ENCODE peak calls at places on chromosome 17, in eight cellular contexts. One of them, this sample, is unnamed.

GRCh38 chr17:7398612-7399011 is 4.3 kb upstream of the PLSCR3 start:
- DNase-seq in GM03348: no peak
- DNase-seq in GM23338: no peak
- DNase-seq in Ammon's horn: no peak
- DNase-seq in iris pigment epithelial cell: no peak
- DNase-seq in mesothelial cell of epicardium: no peak
- DNase-seq in C1 segment of cervical spinal cord: no peak
- DNase-seq in Calu3: no peak
- DNase-seq in this sample: no peak

GRCh38 chr17:76432712-76433336 is 20.1 kb downstream of the UBE2O start:
- DNase-seq in GM03348: no peak
- DNase-seq in GM23338: peak
- DNase-seq in Ammon's horn: no peak
- DNase-seq in iris pigment epithelial cell: peak
- DNase-seq in mesothelial cell of epicardium: no peak
- DNase-seq in C1 segment of cervical spinal cord: no peak
- DNase-seq in Calu3: no peak
- DNase-seq in this sample: no peak

GRCh38 chr17:19383681-19384470 is 3.1 kb downstream of the MFAP4 start:
- DNase-seq in GM03348: peak
- DNase-seq in GM23338: no peak
- DNase-seq in Ammon's horn: no peak
- DNase-seq in iris pigment epithelial cell: no peak
- DNase-seq in mesothelial cell of epicardium: no peak
- DNase-seq in C1 segment of cervical spinal cord: no peak
- DNase-seq in Calu3: no peak
- DNase-seq in this sample: peak

GRCh38 chr17:44795421-44795820 is 34.7 kb downstream of the GJC1 start:
- DNase-seq in GM03348: no peak
- DNase-seq in GM23338: no peak
- DNase-seq in Ammon's horn: no peak
- DNase-seq in iris pigment epithelial cell: no peak
- DNase-seq in mesothelial cell of epicardium: no peak
- DNase-seq in C1 segment of cervical spinal cord: no peak
- DNase-seq in Calu3: no peak
- DNase-seq in this sample: no peak

GRCh38 chr17:29617481-29618271 is 5.0 kb downstream of the CORO6 start:
- DNase-seq in GM03348: peak
- DNase-seq in GM23338: peak
- DNase-seq in Ammon's horn: peak
- DNase-seq in iris pigment epithelial cell: peak
- DNase-seq in mesothelial cell of epicardium: no peak
- DNase-seq in C1 segment of cervical spinal cord: peak
- DNase-seq in Calu3: peak
- DNase-seq in this sample: peak

GRCh38 chr17:39763046-39763800 is 25.5 kb downstream of the GRB7 start:
- DNase-seq in GM03348: no peak
- DNase-seq in GM23338: no peak
- DNase-seq in Ammon's horn: no peak
- DNase-seq in iris pigment epithelial cell: peak
- DNase-seq in mesothelial cell of epicardium: no peak
- DNase-seq in C1 segment of cervical spinal cord: no peak
- DNase-seq in Calu3: no peak
- DNase-seq in this sample: no peak

GRCh38 chr17:63542942-63543821 is 7.1 kb upstream of the DCAF7 start:
- DNase-seq in GM03348: peak
- DNase-seq in GM23338: peak
- DNase-seq in Ammon's horn: no peak
- DNase-seq in iris pigment epithelial cell: no peak
- DNase-seq in mesothelial cell of epicardium: no peak
- DNase-seq in C1 segment of cervical spinal cord: no peak
- DNase-seq in Calu3: peak
- DNase-seq in this sample: no peak

GRCh38 chr17:72725432-72726068 is 366.9 kb downstream of the SLC39A11 start:
- DNase-seq in GM03348: peak
- DNase-seq in GM23338: peak
- DNase-seq in Ammon's horn: peak
- DNase-seq in iris pigment epithelial cell: peak
- DNase-seq in mesothelial cell of epicardium: peak
- DNase-seq in C1 segment of cervical spinal cord: peak
- DNase-seq in Calu3: peak
- DNase-seq in this sample: peak

GRCh38 chr17:79388556-79389295 is 222.1 kb downstream of the RBFOX3 start:
- DNase-seq in GM03348: peak
- DNase-seq in GM23338: peak
- DNase-seq in Ammon's horn: peak
- DNase-seq in iris pigment epithelial cell: peak
- DNase-seq in mesothelial cell of epicardium: peak
- DNase-seq in C1 segment of cervical spinal cord: peak
- DNase-seq in Calu3: peak
- DNase-seq in this sample: peak

GRCh38 chr17:73228748-73229236 is 32.9 kb downstream of the CPSF4L start:
- DNase-seq in GM03348: peak
- DNase-seq in GM23338: peak
- DNase-seq in Ammon's horn: peak
- DNase-seq in iris pigment epithelial cell: peak
- DNase-seq in mesothelial cell of epicardium: no peak
- DNase-seq in C1 segment of cervical spinal cord: no peak
- DNase-seq in Calu3: peak
- DNase-seq in this sample: no peak

GRCh38 chr17:78112508-78113471 is 15.8 kb downstream of the TMC6 start:
- DNase-seq in GM03348: peak
- DNase-seq in GM23338: peak
- DNase-seq in Ammon's horn: peak
- DNase-seq in iris pigment epithelial cell: peak
- DNase-seq in mesothelial cell of epicardium: peak
- DNase-seq in C1 segment of cervical spinal cord: peak
- DNase-seq in Calu3: peak
- DNase-seq in this sample: peak

GRCh38 chr17:64001763-64002529 is 3.8 kb downstream of the PRR29 start:
- DNase-seq in GM03348: no peak
- DNase-seq in GM23338: no peak
- DNase-seq in Ammon's horn: no peak
- DNase-seq in iris pigment epithelial cell: peak
- DNase-seq in mesothelial cell of epicardium: no peak
- DNase-seq in C1 segment of cervical spinal cord: no peak
- DNase-seq in Calu3: no peak
- DNase-seq in this sample: no peak

GRCh38 chr17:80512233-80512632 is 32.4 kb upstream of the RPTOR start:
- DNase-seq in GM03348: peak
- DNase-seq in GM23338: no peak
- DNase-seq in Ammon's horn: no peak
- DNase-seq in iris pigment epithelial cell: peak
- DNase-seq in mesothelial cell of epicardium: no peak
- DNase-seq in C1 segment of cervical spinal cord: no peak
- DNase-seq in Calu3: no peak
- DNase-seq in this sample: no peak

GRCh38 chr17:76867578-76868175 is 527 bp upstream of the MGAT5B start:
- DNase-seq in GM03348: peak
- DNase-seq in GM23338: peak
- DNase-seq in Ammon's horn: no peak
- DNase-seq in iris pigment epithelial cell: peak
- DNase-seq in mesothelial cell of epicardium: no peak
- DNase-seq in C1 segment of cervical spinal cord: no peak
- DNase-seq in Calu3: no peak
- DNase-seq in this sample: no peak

This sample was measured in cerebellar cortex.